ENCODE peak calls at places on chromosomes 16 and 17, in four cellular contexts. W is ascending aorta, A is mammary epithelial cell, F is pancreas. H is an unnamed sample.
A peak's percentile ranks its signal among the peaks of the same experiment; 100 is the strongest.

GRCh38 chr17:68910256-68910705 is 44.9 kb downstream of the ABCA8 start:
- DNase-seq in W (no peak), A (peak; percentile 5), F (no peak), H (no peak)

GRCh38 chr16:53912155-53912554 is 208.2 kb downstream of the FTO start:
- DNase-seq in W (no peak), A (peak; percentile 89), F (no peak), H (peak; percentile 46)

GRCh38 chr16:27838536-27839175 is 224.9 kb downstream of the GSG1L start:
- DNase-seq in W (no peak), A (peak; percentile 20), F (no peak), H (no peak)

GRCh38 chr16:74321356-74321755 is 24.7 kb downstream of the PSMD7 start:
- DNase-seq in W (no peak), A (no peak), F (peak; percentile 41), H (no peak)

GRCh38 chr16:11909653-11910551 is 5.9 kb downstream of the GSPT1 start:
- DNase-seq in W (no peak), A (no peak), F (no peak), H (no peak)

GRCh38 chr16:1357906-1358566 is 6.3 kb downstream of the GNPTG start:
- DNase-seq in W (no peak), A (no peak), F (no peak), H (no peak)

GRCh38 chr17:3904486-3904885 is 11.6 kb upstream of the CAMKK1 start:
- DNase-seq in W (no peak), A (no peak), F (no peak), H (no peak)

GRCh38 chr17:80395402-80396151 is 19.4 kb upstream of the ENDOV start:
- DNase-seq in W (no peak), A (no peak), F (no peak), H (no peak)

GRCh38 chr17:74601944-74602572 is 10.0 kb upstream of the CD300LD start:
- DNase-seq in W (no peak), A (peak; percentile 28), F (no peak), H (peak; percentile 21)

GRCh38 chr16:28264656-28265055 is 27.7 kb upstream of the SBK1 start:
- DNase-seq in W (no peak), A (peak; percentile 23), F (no peak), H (no peak)

GRCh38 chr17:77105706-77106105 is 35.1 kb upstream of the SEC14L1 start:
- DNase-seq in W (no peak), A (no peak), F (no peak), H (no peak)

GRCh38 chr16:5036228-5037156 is 2.8 kb upstream of the NAGPA start:
- DNase-seq in W (no peak), A (no peak), F (no peak), H (no peak)

GRCh38 chr17:10114931-10115535 is 83.4 kb downstream of the GAS7 start:
- DNase-seq in W (peak; percentile 94), A (peak; percentile 8), F (peak; percentile 81), H (peak; percentile 60)

GRCh38 chr17:29578626-29579485 is 10.4 kb downstream of the TP53I13 start:
- DNase-seq in W (no peak), A (no peak), F (no peak), H (no peak)
- H3K4me1 ChIP-seq in W (peaks cover 4% of the 10 kb centered on the region), A (peaks cover 38% of the 10 kb centered on the region), F (no peaks in the 10 kb centered on the region), H (peaks cover 3% of the 10 kb centered on the region)

GRCh38 chr17:49819118-49819517 is 28.8 kb downstream of the TAC4 start:
- DNase-seq in W (no peak), A (no peak), F (no peak), H (no peak)
- H3K4me1 ChIP-seq in W (no peaks in the 10 kb centered on the region), A (peaks cover 14% of the 10 kb centered on the region), F (peaks cover 16% of the 10 kb centered on the region), H (peaks cover 4% of the 10 kb centered on the region)

GRCh38 chr17:32461853-32462617 is 17.7 kb downstream of the PSMD11 start:
- DNase-seq in W (no peak), A (peak; percentile 62), F (peak; percentile 33), H (peak; percentile 63)

GRCh38 chr17:32458367-32458766 is 14.1 kb downstream of the PSMD11 start:
- DNase-seq in W (no peak), A (no peak), F (no peak), H (no peak)

GRCh38 chr17:32460054-32460453 is 15.7 kb downstream of the PSMD11 start:
- DNase-seq in W (no peak), A (no peak), F (no peak), H (no peak)

GRCh38 chr17:32463304-32463703 is 19.0 kb downstream of the PSMD11 start:
- DNase-seq in W (no peak), A (no peak), F (no peak), H (no peak)

DNA sequence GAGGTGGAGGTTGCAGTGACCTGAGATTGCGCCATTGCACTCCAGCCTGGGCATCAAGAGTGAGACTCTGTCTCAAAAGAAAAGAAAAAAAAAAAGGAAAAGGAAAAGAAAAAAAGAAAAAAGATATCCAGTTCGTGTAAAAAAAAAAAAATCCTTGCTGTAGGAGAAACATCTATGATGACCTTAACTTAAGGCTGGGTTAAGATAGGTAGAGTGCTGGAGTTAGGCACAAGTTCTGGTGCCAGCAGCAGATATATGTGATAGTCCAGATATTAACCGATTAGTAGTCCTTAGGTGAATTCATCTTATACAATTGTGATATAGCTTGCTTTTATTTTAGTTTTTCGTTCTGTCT is 17.2 kb downstream of the PSMD11 start:
- DNase-seq in W (no peak), A (no peak), F (no peak), H (no peak)
- H3K4me1 ChIP-seq in W (no peaks in the 10 kb centered on the region), A (no peaks in the 10 kb centered on the region), F (no peaks in the 10 kb centered on the region), H (no peaks in the 10 kb centered on the region)

GRCh38 chr17:16358394-16358793 is 5.1 kb upstream of the CENPV start:
- DNase-seq in W (no peak), A (no peak), F (no peak), H (no peak)

GRCh38 chr17:16361874-16362273 is 8.6 kb upstream of the CENPV start:
- DNase-seq in W (no peak), A (no peak), F (no peak), H (no peak)

DNA sequence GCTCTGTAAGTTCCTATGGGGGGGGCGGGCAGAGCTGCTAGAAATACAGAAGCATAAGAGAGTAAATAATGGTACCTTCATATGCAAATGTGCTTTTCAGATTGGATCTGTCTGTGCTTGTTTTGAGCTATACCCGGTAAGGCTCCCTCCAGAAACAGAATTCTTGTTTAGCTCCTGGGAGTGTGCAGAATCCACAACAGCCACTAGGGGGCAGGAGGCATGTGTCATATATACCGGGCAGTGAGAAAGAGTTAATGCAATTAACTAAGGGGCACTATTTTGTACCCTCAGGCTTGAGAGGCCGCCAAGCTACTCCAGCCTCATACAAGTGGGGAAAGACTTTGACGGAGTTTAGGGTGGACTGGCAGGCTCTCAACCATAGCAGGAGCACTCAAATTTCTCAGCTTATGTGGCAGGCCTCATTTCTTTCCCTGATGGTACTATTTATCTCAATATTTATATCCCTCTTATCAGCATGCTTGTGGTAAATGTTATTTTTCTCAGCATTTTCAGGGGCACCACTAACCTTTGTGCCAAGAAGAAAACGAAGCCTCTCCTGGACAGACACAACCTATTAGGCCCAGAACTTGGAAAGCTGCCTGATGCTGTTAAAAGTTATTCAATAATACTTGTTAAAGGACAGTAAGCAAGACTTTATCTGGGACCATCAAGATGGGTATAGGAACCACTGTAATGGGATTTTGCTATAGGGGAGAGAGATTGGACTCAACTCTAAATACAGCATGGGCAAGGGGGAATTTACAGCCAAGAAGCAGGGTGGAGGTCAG is 10.7 kb upstream of the CENPV start:
- DNase-seq in W (peak; percentile 90), A (peak; percentile 55), F (peak; percentile 49), H (peak; percentile 72)
- H3K4me1 ChIP-seq in W (no peaks in the 10 kb centered on the region), A (no peaks in the 10 kb centered on the region), F (no peaks in the 10 kb centered on the region), H (no peaks in the 10 kb centered on the region)

GRCh38 chr17:78366109-78366848 is 6.4 kb upstream of the SOCS3 start:
- DNase-seq in W (no peak), A (no peak), F (no peak), H (no peak)

GRCh38 chr17:78369791-78370381 is 8.6 kb upstream of the PGS1 start:
- DNase-seq in W (no peak), A (no peak), F (no peak), H (no peak)

GRCh38 chr17:78367193-78367592 is 7.3 kb upstream of the SOCS3 start:
- DNase-seq in W (no peak), A (no peak), F (no peak), H (no peak)

GRCh38 chr17:78368348-78368747 is 8.5 kb upstream of the SOCS3 start:
- DNase-seq in W (no peak), A (no peak), F (no peak), H (no peak)

DNA sequence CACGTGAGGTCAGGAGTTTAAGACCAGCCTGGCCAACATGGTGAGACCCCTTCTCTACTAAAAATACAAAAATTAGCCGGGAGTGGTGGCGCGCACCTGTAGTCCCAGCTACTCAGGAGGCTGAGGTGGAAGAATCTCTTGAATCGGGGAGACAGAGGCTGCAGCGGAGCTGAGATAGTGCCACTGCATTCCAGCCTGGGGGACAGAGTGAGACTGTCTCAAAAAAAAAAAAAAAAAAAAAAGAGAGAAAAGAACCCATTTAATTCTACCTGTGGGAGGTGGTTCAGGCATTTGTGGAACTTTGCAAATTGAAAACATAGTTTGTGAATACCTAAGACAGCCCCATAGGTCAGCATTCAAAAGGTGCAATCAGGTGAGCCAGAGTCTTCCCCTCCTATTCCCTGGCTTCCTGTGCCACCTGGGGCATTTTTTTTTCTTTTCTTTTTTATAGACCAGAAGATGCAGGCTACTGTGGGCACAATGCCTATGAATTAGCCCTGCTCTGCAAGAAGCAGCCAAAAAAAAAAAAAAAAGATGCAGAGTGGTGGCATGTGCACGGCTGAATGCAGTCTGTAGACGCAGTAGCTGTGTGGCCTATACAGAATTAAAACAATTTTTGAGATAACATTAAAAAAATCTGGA is 9.1 kb upstream of the SOCS3 start:
- DNase-seq in W (no peak), A (no peak), F (no peak), H (no peak)
- H3K4me1 ChIP-seq in W (peaks cover 5% of the 10 kb centered on the region), A (peaks cover 1% of the 10 kb centered on the region), F (no peaks in the 10 kb centered on the region), H (peaks cover 55% of the 10 kb centered on the region)

DNA sequence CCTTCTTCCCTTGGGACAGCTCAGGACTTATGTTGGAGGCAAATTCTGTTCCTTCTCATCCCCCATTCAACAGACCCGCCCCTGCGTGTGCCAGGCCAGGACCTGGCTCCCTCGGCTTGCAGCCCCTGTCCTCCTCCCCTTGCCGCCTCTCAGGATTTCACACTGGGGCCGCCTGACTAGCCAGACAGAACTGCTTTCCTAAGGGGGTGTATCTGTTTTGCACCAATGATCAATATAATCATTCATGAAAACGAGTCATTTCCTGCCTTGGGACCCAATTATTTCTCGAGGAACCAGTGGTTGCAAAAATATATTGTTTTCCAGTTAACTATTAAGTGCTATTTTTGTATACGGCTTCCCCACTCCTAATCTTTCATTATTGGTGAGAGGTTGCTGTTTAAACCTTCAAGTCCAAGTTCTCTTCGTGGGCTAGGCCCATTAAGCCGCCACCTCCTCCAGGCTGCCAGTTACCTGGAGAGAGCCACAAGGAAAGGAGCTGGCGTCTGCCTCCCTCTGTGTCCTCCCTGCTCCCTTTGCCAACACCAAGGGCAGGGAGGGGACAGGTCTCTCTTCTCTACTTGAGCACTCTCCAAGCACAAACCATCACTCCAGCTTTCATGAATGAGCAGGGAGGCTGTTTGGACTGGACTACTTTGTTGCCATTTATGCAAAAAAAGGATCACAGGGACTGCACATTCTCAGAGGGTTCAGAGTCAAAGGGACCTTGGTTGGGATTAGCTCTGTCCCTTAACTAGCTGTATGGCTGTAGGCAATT is 8.9 kb downstream of the DCAKD start:
- DNase-seq in W (no peak), A (no peak), F (no peak), H (no peak)
- H3K4me1 ChIP-seq in W (peaks cover 12% of the 10 kb centered on the region), A (peaks cover 57% of the 10 kb centered on the region), F (no peaks in the 10 kb centered on the region), H (peaks cover 5% of the 10 kb centered on the region)

DNA sequence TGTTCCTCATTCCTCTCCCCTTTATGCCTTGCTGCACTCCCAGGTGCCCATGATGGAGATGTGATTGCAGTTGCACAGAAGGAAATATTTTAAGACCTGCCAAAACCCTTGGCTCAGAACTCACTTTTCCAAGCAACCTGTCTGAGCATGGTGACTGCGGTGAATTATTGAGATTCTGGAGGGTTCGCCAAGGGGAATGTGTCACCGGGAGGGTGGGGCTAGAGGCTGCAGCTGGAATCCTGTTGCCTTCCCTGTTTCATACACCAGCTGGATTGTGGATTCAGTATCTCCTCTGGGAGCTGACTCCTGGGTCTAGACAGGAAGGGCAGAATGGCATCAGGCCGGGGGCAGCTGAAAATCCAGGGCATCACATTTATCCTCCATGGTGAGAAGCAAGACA is 527.2 kb downstream of the TMEM114 start:
- DNase-seq in W (no peak), A (no peak), F (no peak), H (no peak)
- H3K4me1 ChIP-seq in W (no peaks in the 10 kb centered on the region), A (no peaks in the 10 kb centered on the region), F (no peaks in the 10 kb centered on the region), H (no peaks in the 10 kb centered on the region)